ENCODE peak calls at places on chromosomes 11 and 22, in five cellular contexts. S is HepG2, X is suprapubic skin, K is small intestine, N is psoas muscle. M is an unnamed sample. For H3K4me1, the result is how much of the 10 kb centered on the place peaks cover.

GRCh38 chr22:22498267-22498666 is 10.3 kb downstream of the ZNF280B start:
- DNase-seq in S (no peak), X (no peak), K (no peak), N (no peak), M (no peak)

GRCh38 chr22:46050916-46051614 is 74.1 kb upstream of the WNT7B start:
- DNase-seq in S (no peak), X (peak), K (no peak), N (no peak), M (peak)

GRCh38 chr11:13776134-13776815 is 107.8 kb downstream of the FAR1 start:
- DNase-seq in S (no peak), X (no peak), K (no peak), N (no peak), M (no peak)

GRCh38 chr11:68505596-68505995 is 45.0 kb downstream of the PPP6R3 start:
- DNase-seq in S (no peak), X (no peak), K (no peak), N (no peak), M (no peak)

GRCh38 chr22:17773606-17774205 is 563 bp downstream of the BID start:
- DNase-seq in S (peak), X (no peak), K (peak), N (peak), M (no peak)

GRCh38 chr11:75497788-75498404 is 27.8 kb downstream of the GDPD5 start:
- DNase-seq in S (no peak), X (no peak), K (no peak), N (no peak), M (no peak)

GRCh38 chr11:121452609-121453150 is at the start of gene SORL1-AS1:
- DNase-seq in S (no peak), X (no peak), K (peak), N (no peak), M (no peak)

GRCh38 chr22:40329021-40329456 is 17.3 kb upstream of the ADSL start:
- DNase-seq in S (no peak), X (no peak), K (no peak), N (no peak), M (no peak)

GRCh38 chr22:20436309-20437252 is 1.0 kb downstream of the SCARF2 start:
- DNase-seq in S (no peak), X (no peak), K (no peak), N (no peak), M (peak)

DNA sequence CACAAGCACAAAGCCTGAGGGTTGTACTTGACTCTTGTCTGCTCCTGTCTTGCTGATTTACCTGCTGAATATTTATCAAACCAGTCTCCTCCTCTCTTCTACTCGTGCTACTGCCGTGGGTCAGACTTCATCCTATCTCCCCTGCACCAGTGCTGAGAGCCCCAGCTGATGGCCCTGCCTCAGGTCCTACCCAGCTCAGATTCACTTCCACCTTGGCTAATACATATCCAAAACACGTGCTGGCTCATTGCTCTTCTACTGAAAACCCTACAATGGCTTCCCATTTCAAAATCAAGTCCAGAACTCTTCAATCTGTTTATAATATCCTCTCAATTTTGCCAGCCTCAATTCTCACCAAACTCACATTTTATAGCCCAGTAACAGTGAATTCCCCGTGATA is 48.3 kb downstream of the RAB30 start:
- DNase-seq in S (no peak), X (no peak), K (no peak), N (no peak), M (no peak)
- H3K4me1 ChIP-seq in S (half or more), X (half or more), K (under half), N (half or more), M (under half)

GRCh38 chr11:118609380-118610219 is 2.2 kb downstream of the PHLDB1 start:
- DNase-seq in S (no peak), X (peak), K (no peak), N (peak), M (peak)

GRCh38 chr11:118607401-118608267 is at the start of gene PHLDB1:
- DNase-seq in S (peak), X (no peak), K (no peak), N (peak), M (peak)

GRCh38 chr11:118606844-118607228 is 579 bp upstream of the PHLDB1 start:
- DNase-seq in S (no peak), X (no peak), K (no peak), N (no peak), M (no peak)

GRCh38 chr11:118610220-118610772 is 2.9 kb downstream of the PHLDB1 start:
- DNase-seq in S (no peak), X (peak), K (no peak), N (no peak), M (peak)

GRCh38 chr11:118608268-118609214 is 1.1 kb downstream of the PHLDB1 start:
- DNase-seq in S (no peak), X (peak), K (no peak), N (peak), M (peak)
- H3K4me1 ChIP-seq in S (under half), X (half or more), K (under half), N (under half), M (under half)

DNA sequence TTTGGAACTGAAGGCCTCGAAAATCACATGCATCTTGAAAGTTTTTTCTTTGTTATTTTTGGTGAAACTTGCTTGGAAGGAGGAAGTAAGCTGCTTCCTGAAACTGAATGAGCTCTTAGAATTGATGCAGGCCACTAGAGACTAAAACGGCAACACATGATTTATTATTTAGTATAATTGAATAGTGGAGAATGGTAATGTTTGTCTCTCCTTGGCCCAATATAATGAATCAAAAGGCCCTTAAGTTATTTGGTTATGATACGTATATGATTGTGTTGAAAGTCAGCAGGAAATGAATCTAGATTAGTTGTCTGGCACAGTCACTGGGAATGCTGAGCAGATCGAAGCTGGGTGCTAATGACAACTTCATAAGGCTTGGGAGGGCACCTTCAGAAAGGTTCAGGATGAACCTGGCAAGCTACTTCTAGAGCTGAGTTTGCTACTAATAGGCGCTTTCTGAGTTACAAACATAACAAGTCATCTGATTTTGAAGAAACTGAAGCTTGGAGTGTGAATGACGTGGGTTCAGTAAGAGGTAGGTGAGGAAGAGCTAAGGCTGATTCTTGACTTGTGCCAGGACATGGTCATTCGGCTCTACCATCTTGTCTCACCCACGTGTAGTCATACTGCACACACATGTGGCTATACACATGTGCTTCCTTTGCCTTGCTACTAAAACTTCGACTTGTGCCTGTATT is 56.2 kb downstream of the SWAP70 start:
- DNase-seq in S (no peak), X (no peak), K (no peak), N (no peak), M (no peak)
- H3K4me1 ChIP-seq in S (under half), X (under half), K (under half), N (under half), M (under half)

GRCh38 chr11:111448420-111448819 is 63.8 kb downstream of the BTG4 start:
- DNase-seq in S (no peak), X (peak), K (no peak), N (no peak), M (no peak)
- H3K4me1 ChIP-seq in S (under half), X (under half), K (under half), N (under half), M (under half)

DNA sequence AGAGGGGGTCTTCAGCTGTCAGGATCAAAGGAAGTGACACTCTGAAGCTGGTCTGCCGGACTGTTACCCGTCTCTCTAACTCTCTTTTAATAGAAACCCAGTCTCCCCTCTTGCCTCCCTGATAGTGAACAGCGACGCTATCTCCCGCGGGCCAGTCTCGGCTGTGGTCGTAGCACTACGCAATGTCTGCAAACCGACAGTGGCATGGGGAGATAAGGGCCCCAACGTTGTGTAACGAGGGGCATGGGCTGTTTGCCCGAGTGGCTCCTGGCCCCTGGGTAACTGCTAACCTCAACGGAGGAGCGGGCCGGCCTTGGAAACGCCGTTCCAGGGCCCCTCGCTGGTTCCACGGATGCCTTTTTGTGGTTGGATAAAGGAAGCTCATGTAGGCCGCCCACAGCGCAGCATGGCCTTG is 23.3 kb downstream of the ZBTB16 start:
- DNase-seq in S (no peak), X (no peak), K (no peak), N (no peak), M (no peak)
- H3K4me1 ChIP-seq in S (half or more), X (half or more), K (under half), N (half or more), M (under half)

GRCh38 chr11:3171931-3172560 is 6.9 kb upstream of the OSBPL5 start:
- DNase-seq in S (no peak), X (no peak), K (no peak), N (no peak), M (no peak)

GRCh38 chr11:3167143-3168119 is 2.3 kb upstream of the OSBPL5 start:
- DNase-seq in S (no peak), X (no peak), K (no peak), N (no peak), M (no peak)

GRCh38 chr11:3169235-3169951 is 4.3 kb upstream of the OSBPL5 start:
- DNase-seq in S (no peak), X (peak), K (peak), N (peak), M (no peak)

GRCh38 chr11:3170756-3171670 is 5.9 kb upstream of the OSBPL5 start:
- DNase-seq in S (no peak), X (no peak), K (no peak), N (no peak), M (no peak)

DNA sequence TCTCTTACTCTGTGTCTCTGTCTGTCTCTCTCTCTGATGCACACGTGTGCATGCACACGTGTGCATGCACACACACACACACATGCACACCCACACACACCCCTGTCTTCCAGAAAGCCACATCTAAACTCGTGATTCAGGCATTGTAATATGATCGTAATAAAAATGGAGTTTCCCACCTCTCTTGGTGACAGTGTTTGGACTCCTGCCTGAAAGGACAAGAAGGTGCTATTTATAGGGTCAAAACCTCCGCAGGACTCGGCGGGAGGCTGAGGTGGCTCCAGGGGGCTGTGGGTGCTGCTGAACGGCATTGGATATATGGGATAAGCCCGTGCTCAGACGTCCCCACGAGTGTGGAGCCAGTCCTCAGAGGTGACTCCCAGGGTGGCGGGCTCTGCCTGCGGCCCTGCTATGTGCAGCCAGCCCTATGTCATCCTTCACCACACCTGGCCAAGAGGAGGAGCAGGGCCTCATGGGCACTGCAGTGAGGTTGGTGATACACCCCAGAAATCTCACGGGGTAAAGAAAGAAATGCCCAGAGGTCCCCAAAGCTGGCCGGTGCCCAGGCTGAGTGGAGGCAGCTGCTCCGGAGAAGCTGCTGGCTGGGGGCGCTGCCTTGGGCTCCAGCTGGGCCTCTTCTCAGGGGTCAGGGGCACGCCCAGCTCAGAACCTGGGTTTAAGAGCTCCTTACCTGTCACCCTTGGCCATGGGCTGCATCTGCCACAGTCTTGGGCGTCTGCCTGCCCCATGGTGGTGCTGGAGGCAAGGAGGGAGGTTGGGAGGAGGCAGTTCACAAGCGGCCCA is 5.0 kb upstream of the OSBPL5 start:
- DNase-seq in S (no peak), X (no peak), K (no peak), N (no peak), M (no peak)
- H3K4me1 ChIP-seq in S (under half), X (under half), K (under half), N (under half), M (under half)

DNA sequence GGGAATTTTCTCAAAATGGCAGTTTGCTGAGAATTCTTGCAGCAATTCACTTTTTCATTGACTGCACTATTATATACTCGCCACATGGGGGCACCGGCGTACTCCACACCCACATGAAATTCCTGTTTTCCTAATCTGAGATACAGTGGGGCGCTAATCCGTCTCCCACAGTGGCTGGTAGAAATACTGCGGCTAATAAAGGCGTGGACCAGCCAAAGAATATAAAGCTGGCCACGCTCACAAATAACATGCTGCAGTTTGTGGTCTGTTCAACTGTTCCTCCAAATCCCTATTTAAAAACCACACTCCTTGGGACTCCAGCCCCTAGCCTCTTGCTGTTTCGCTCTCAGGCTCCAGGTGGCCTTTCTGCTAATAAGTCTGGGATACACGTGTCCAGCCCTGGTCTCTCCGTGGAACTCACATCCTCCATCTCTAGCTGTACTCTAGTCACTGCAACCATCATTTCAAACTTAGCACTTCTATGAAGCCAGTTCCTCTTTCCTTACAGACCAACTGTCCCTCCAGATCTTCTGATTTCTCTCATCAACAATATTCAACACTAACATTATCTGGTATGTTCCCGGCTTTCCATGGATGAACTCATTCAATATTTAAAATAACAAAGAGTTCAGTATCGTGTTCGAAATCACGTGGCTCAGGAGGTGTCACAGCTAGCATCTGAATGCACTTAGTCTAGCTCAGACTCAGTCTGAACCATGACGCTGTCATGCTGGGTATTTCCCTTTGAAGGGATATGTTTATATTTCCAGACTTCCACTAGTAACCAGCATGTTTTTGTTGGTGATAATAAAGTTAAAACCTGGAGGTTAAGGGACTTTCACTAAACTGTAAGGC is 22.0 kb downstream of the TBRG1 start:
- DNase-seq in S (peak), X (peak), K (peak), N (peak), M (peak)
- H3K4me1 ChIP-seq in S (under half), X (under half), K (under half), N (under half), M (under half)

GRCh38 chr11:76803023-76803422 is 19.9 kb downstream of the TSKU start:
- DNase-seq in S (no peak), X (peak), K (no peak), N (peak), M (no peak)

GRCh38 chr11:76802621-76803020 is 19.5 kb downstream of the TSKU start:
- DNase-seq in S (no peak), X (peak), K (no peak), N (no peak), M (peak)

GRCh38 chr11:76801205-76801604 is 18.0 kb downstream of the TSKU start:
- DNase-seq in S (no peak), X (peak), K (no peak), N (no peak), M (peak)

GRCh38 chr11:76801736-76802135 is 18.6 kb downstream of the TSKU start:
- DNase-seq in S (peak), X (peak), K (no peak), N (no peak), M (no peak)

DNA sequence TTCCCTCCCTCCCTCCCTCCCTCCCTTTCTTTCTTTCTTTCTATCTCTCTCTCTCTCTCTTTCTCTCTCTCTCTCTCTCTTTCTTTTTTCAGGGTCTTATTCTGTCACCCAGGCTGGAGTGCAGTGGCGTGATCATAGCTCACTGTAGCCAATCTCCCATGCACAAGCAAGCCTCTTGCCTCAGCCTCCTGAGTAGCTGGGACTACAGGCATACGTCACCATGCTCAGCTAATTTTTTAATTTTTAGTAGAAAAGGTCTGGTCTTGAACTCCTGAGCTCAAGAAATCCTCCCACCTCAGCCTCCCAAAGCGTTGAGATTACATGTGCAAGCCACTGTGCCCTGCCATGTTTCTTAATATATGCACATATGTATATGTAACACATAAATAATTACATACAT is 19.0 kb downstream of the TSKU start:
- DNase-seq in S (no peak), X (peak), K (no peak), N (no peak), M (peak)
- H3K4me1 ChIP-seq in S (half or more), X (half or more), K (under half), N (under half), M (under half)

GRCh38 chr22:31246687-31247086 is 34.6 kb downstream of the LIMK2 start:
- DNase-seq in S (no peak), X (no peak), K (no peak), N (no peak), M (no peak)

GRCh38 chr22:31248138-31248745 is 36.1 kb downstream of the LIMK2 start:
- DNase-seq in S (no peak), X (peak), K (peak), N (peak), M (peak)

GRCh38 chr22:31248965-31249940 is 37.2 kb downstream of the LIMK2 start:
- DNase-seq in S (no peak), X (no peak), K (no peak), N (no peak), M (no peak)

GRCh38 chr22:31244943-31245451 is 32.9 kb downstream of the LIMK2 start:
- DNase-seq in S (no peak), X (no peak), K (no peak), N (no peak), M (no peak)

DNA sequence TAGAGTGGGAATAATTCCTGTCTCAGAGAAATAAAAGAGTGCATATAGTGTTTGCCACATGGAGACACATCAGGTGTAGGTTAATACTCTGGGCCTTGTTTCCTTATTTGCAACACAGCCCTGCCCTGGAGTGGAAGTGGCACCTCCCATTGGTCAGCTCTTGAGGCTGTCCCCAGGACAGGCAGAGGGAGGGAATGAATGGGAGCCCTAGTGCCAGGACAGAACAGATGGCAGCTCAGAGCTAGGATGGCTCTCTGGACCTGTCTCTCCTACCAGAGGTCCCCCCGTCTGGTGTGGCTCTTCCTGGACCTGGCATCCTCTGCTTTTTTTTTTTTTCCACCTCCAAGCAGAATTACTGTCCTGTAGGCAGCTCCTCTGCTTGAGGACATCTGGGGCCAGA is 35.6 kb downstream of the LIMK2 start:
- DNase-seq in S (no peak), X (no peak), K (peak), N (no peak), M (no peak)
- H3K4me1 ChIP-seq in S (half or more), X (half or more), K (under half), N (under half), M (under half)

GRCh38 chr22:49950396-49950994 is 10.1 kb upstream of the PIM3 start:
- DNase-seq in S (no peak), X (no peak), K (no peak), N (no peak), M (no peak)

GRCh38 chr22:49949914-49950292 is 10.7 kb upstream of the PIM3 start:
- DNase-seq in S (no peak), X (no peak), K (no peak), N (no peak), M (no peak)

GRCh38 chr22:49951986-49952896 is 8.3 kb upstream of the PIM3 start:
- DNase-seq in S (peak), X (no peak), K (no peak), N (no peak), M (no peak)

GRCh38 chr22:49951678-49951985 is 8.9 kb upstream of the PIM3 start:
- DNase-seq in S (no peak), X (no peak), K (no peak), N (no peak), M (no peak)

GRCh38 chr22:49951001-49951677 is 9.4 kb upstream of the PIM3 start:
- DNase-seq in S (no peak), X (no peak), K (peak), N (no peak), M (no peak)
- H3K4me1 ChIP-seq in S (half or more), X (half or more), K (under half), N (under half), M (under half)

M was measured in uterus.